ENCODE peak calls at places on chromosomes 12 and 14, in six cellular contexts. T, N, I, U, Z and R are unnamed samples.

GRCh38 chr12:90515199-90516175 is 439.5 kb downstream of the CCER1 start:
- DNase-seq in T (no peak), N (no peak), I (no peak), U (peak), Z (no peak), R (no peak)

GRCh38 chr12:125193798-125194562 is 128.7 kb downstream of the AACS start:
- DNase-seq in T (no peak), N (no peak), I (no peak), U (peak), Z (peak), R (no peak)

GRCh38 chr12:47753021-47754001 is 5.4 kb downstream of the RAPGEF3 start:
- DNase-seq in T (no peak), N (no peak), I (no peak), U (peak), Z (no peak), R (no peak)

GRCh38 chr14:91388551-91388975 is 29.1 kb downstream of the CCDC88C start:
- DNase-seq in T (no peak), N (no peak), I (no peak), U (no peak), Z (no peak), R (no peak)

GRCh38 chr12:1488908-1489381 is 105.4 kb downstream of the FBXL14 start:
- DNase-seq in T (no peak), N (no peak), I (no peak), U (peak), Z (no peak), R (no peak)

GRCh38 chr12:16021026-16021425 is 109.9 kb downstream of the DERA start:
- DNase-seq in T (no peak), N (no peak), I (no peak), U (no peak), Z (no peak), R (no peak)

GRCh38 chr14:53793790-53794560 is 162.7 kb downstream of the BMP4 start:
- DNase-seq in T (no peak), N (no peak), I (no peak), U (peak), Z (no peak), R (peak)

GRCh38 chr12:57834086-57834876 is 12.2 kb downstream of the CTDSP2 start:
- DNase-seq in T (no peak), N (no peak), I (no peak), U (no peak), Z (no peak), R (no peak)

GRCh38 chr14:100539766-100540140 is 47.5 kb downstream of the BEGAIN start:
- DNase-seq in T (no peak), N (no peak), I (no peak), U (no peak), Z (no peak), R (no peak)

GRCh38 chr14:32244404-32244803 is 41.3 kb upstream of the RNU6-8 start:
- DNase-seq in T (no peak), N (no peak), I (no peak), U (peak), Z (no peak), R (no peak)

GRCh38 chr12:30687265-30687986 is 8.2 kb downstream of the IPO8 start:
- DNase-seq in T (no peak), N (no peak), I (no peak), U (peak), Z (no peak), R (no peak)

GRCh38 chr12:92553389-92553788 is 149.4 kb upstream of the PLEKHG7 start:
- DNase-seq in T (no peak), N (no peak), I (no peak), U (peak), Z (peak), R (no peak)

GRCh38 chr14:22962061-22962676 is 5.3 kb upstream of the HAUS4 start:
- DNase-seq in T (no peak), N (no peak), I (no peak), U (no peak), Z (no peak), R (no peak)

GRCh38 chr14:95530461-95531170 is 4.2 kb upstream of the GLRX5 start:
- DNase-seq in T (no peak), N (no peak), I (no peak), U (no peak), Z (no peak), R (no peak)

GRCh38 chr12:109695961-109696461 is 17.6 kb upstream of the FAM222A start:
- DNase-seq in T (no peak), N (no peak), I (no peak), U (peak), Z (no peak), R (no peak)

GRCh38 chr14:49550284-49551184 is 35.6 kb downstream of the RPS29 start:
- DNase-seq in T (no peak), N (no peak), I (no peak), U (peak), Z (no peak), R (peak)

GRCh38 chr14:33509927-33510535 is 440.8 kb downstream of the EGLN3 start:
- DNase-seq in T (no peak), N (no peak), I (no peak), U (peak), Z (no peak), R (no peak)

GRCh38 chr12:107322063-107322462 is 228.7 kb upstream of the CRY1 start:
- DNase-seq in T (no peak), N (no peak), I (no peak), U (no peak), Z (no peak), R (no peak)

GRCh38 chr14:64147126-64147790 is 146.9 kb downstream of the ESR2 start:
- DNase-seq in T (no peak), N (no peak), I (no peak), U (no peak), Z (no peak), R (no peak)

GRCh38 chr14:69087061-69087461 is 65.9 kb downstream of the DCAF5 start:
- DNase-seq in T (no peak), N (no peak), I (no peak), U (no peak), Z (no peak), R (no peak)

GRCh38 chr14:75554482-75554881 is 23.9 kb upstream of the FLVCR2 start:
- DNase-seq in T (no peak), N (no peak), I (no peak), U (peak), Z (no peak), R (no peak)

GRCh38 chr12:111386891-111387290 is 18.0 kb upstream of the PHETA1 start:
- DNase-seq in T (no peak), N (no peak), I (no peak), U (no peak), Z (no peak), R (no peak)

GRCh38 chr14:80212025-80212402 is 710 bp upstream of the DIO2 start:
- DNase-seq in T (no peak), N (no peak), I (no peak), U (peak), Z (no peak), R (no peak)

GRCh38 chr14:54781936-54782802 is 120.5 kb downstream of the GCH1 start:
- DNase-seq in T (no peak), N (no peak), I (no peak), U (no peak), Z (no peak), R (peak)

GRCh38 chr12:10234562-10234961 is 21.9 kb downstream of the GABARAPL1 start:
- DNase-seq in T (no peak), N (no peak), I (no peak), U (no peak), Z (no peak), R (no peak)

GRCh38 chr12:55927588-55928502 is at the start of gene PYM1:
- DNase-seq in T (no peak), N (peak), I (peak), U (peak), Z (peak), R (peak)

GRCh38 chr12:93380480-93381121 is 2.9 kb downstream of the NUDT4 start:
- DNase-seq in T (no peak), N (no peak), I (no peak), U (peak), Z (no peak), R (peak)